ENCODE peak calls at places on chromosomes 5 and 9, in six cellular contexts. F, R, M, P, S and Y are unnamed samples.

GRCh38 chr5:68554566-68555279 is 339.2 kb downstream of the PIK3R1 start:
- DNase-seq in S (peak), P (peak), F (no peak), R (peak), M (no peak), Y (peak)

GRCh38 chr9:79300153-79300552 is 271.6 kb upstream of the TLE4 start:
- DNase-seq in M (no peak), R (no peak), F (no peak), S (no peak), P (no peak), Y (no peak)

GRCh38 chr9:19049872-19050636 is 827 bp downstream of the RRAGA start:
- DNase-seq in R (peak), S (no peak), M (no peak), P (peak), F (peak), Y (peak)

GRCh38 chr5:169756071-169756765 is 119.1 kb downstream of the DOCK2 start:
- DNase-seq in M (no peak), P (no peak), R (no peak), F (no peak), S (no peak), Y (no peak)

GRCh38 chr9:116661037-116661954 is 25.8 kb upstream of the TRIM32 start:
- DNase-seq in M (no peak), F (peak), P (peak), S (no peak), R (peak), Y (peak)

GRCh38 chr9:98607787-98608186 is 100.9 kb downstream of the GABBR2 start:
- DNase-seq in F (no peak), R (peak), S (no peak), P (no peak), M (no peak), Y (peak)

GRCh38 chr9:1709347-1709746 is 305.8 kb upstream of the SMARCA2 start:
- DNase-seq in M (no peak), R (no peak), P (peak), F (peak), S (no peak), Y (no peak)

GRCh38 chr9:134591573-134591981 is 50.0 kb upstream of the COL5A1 start:
- DNase-seq in S (peak), M (no peak), P (no peak), F (no peak), R (peak), Y (no peak)

GRCh38 chr9:127916665-127917581 is at the start of gene ST6GALNAC4:
- DNase-seq in R (peak), S (peak), F (peak), M (peak), P (peak), Y (peak)

GRCh38 chr5:154868702-154869101 is 10.3 kb downstream of the CNOT8 start:
- DNase-seq in R (no peak), S (no peak), M (no peak), P (peak), F (peak), Y (no peak)

GRCh38 chr9:128884164-128884563 is 2.2 kb downstream of the LRRC8A start:
- DNase-seq in R (no peak), S (no peak), M (no peak), F (no peak), P (no peak), Y (no peak)

GRCh38 chr5:159880676-159881075 is 35.6 kb upstream of the ADRA1B start:
- DNase-seq in R (no peak), S (no peak), M (no peak), P (no peak), F (no peak), Y (no peak)

GRCh38 chr5:151106073-151106472 is 25.2 kb upstream of the TNIP1 start:
- DNase-seq in F (no peak), P (no peak), R (no peak), S (no peak), M (no peak), Y (no peak)

GRCh38 chr5:97425511-97425910 is 242.5 kb upstream of the RIOK2 start:
- DNase-seq in P (peak), M (no peak), F (peak), S (no peak), R (no peak), Y (peak)

GRCh38 chr9:104958756-104959155 is 30.8 kb upstream of the ABCA1 start:
- DNase-seq in P (no peak), M (no peak), R (no peak), F (no peak), S (no peak), Y (no peak)

GRCh38 chr5:142176255-142176654 is 67.7 kb downstream of the NDFIP1 start:
- DNase-seq in S (no peak), M (no peak), P (no peak), R (no peak), F (peak), Y (no peak)

GRCh38 chr5:16666140-16666860 is 49.5 kb upstream of the RETREG1 start:
- DNase-seq in P (no peak), S (no peak), M (no peak), R (no peak), F (no peak), Y (no peak)

GRCh38 chr9:112110094-112110772 is 64.9 kb downstream of the SUSD1 start:
- DNase-seq in F (no peak), S (no peak), M (no peak), R (no peak), P (no peak), Y (no peak)

GRCh38 chr9:25449503-25449902 is 228.7 kb downstream of the TUSC1 start:
- DNase-seq in F (no peak), R (no peak), S (no peak), M (no peak), P (no peak), Y (no peak)

GRCh38 chr9:120324996-120325642 is 254.8 kb downstream of the CDK5RAP2 start:
- DNase-seq in S (no peak), F (peak), P (peak), M (no peak), R (no peak), Y (no peak)

GRCh38 chr5:55645304-55645703 is 66.8 kb downstream of the SLC38A9 start:
- DNase-seq in P (no peak), S (no peak), R (peak), M (no peak), F (no peak), Y (peak)

GRCh38 chr5:112974901-112975300 is 1.7 kb upstream of the DCP2 start:
- DNase-seq in P (no peak), R (no peak), S (no peak), F (no peak), M (no peak), Y (no peak)

GRCh38 chr5:69083412-69083811 is 10.4 kb upstream of the SLC30A5 start:
- DNase-seq in R (no peak), S (no peak), M (no peak), F (peak), P (peak), Y (no peak)

GRCh38 chr9:14313951-14314423 is at the start of gene NFIB:
- DNase-seq in S (peak), R (no peak), M (no peak), F (peak), P (no peak), Y (peak)

GRCh38 chr9:34072410-34072809 is 23.7 kb upstream of the UBAP2 start:
- DNase-seq in S (no peak), P (no peak), M (no peak), R (no peak), F (peak), Y (no peak)

GRCh38 chr9:36781532-36781931 is 208.8 kb downstream of the MELK start:
- DNase-seq in R (peak), M (no peak), P (no peak), F (no peak), S (no peak), Y (peak)

GRCh38 chr5:39461007-39461682 is 36.4 kb upstream of the DAB2 start:
- DNase-seq in P (no peak), S (peak), F (no peak), M (no peak), R (no peak), Y (no peak)

GRCh38 chr9:97737429-97737828 is 40.3 kb upstream of the XPA start:
- DNase-seq in R (no peak), M (no peak), S (no peak), P (peak), F (peak), Y (no peak)

GRCh38 chr5:125038477-125038876 is 292.0 kb upstream of the ZNF608 start:
- DNase-seq in R (no peak), S (no peak), M (no peak), F (no peak), P (no peak), Y (no peak)

GRCh38 chr5:113505181-113505580 is 8.3 kb upstream of the YTHDC2 start:
- DNase-seq in R (peak), M (no peak), F (no peak), S (no peak), P (no peak), Y (peak)